ENCODE peak calls at places on chromosomes 4 and X, in four cellular contexts. One of them, this sample, is unnamed.

GRCh38 chrX:80812176-80812575 is 2.5 kb upstream of the BRWD3 start:
- DNase-seq in HepG2: peak; percentile 18
- DNase-seq in K562: peak; percentile 12
- DNase-seq in WTC11: peak; percentile 40
- DNase-seq in this sample: peak; percentile 8

GRCh38 chrX:101659601-101660063 is at the start of gene ARMCX2:
- DNase-seq in HepG2: no peak
- DNase-seq in K562: no peak
- DNase-seq in WTC11: peak; percentile 36
- DNase-seq in this sample: peak; percentile 81

GRCh38 chr4:8594097-8595038 is 1.8 kb downstream of the CPZ start:
- DNase-seq in WTC11: peak; percentile 70
- DNase-seq in HepG2: peak; percentile 75
- DNase-seq in K562: peak; percentile 84
- DNase-seq in this sample: peak; percentile 93

GRCh38 chr4:182449186-182449880 is 206.1 kb downstream of the TENM3 start:
- DNase-seq in K562: no peak
- DNase-seq in WTC11: no peak
- DNase-seq in HepG2: no peak
- DNase-seq in this sample: no peak

GRCh38 chr4:184090571-184090970 is 127.1 kb downstream of the ENPP6 start:
- DNase-seq in K562: no peak
- DNase-seq in WTC11: no peak
- DNase-seq in HepG2: no peak
- DNase-seq in this sample: no peak

GRCh38 chrX:37692918-37693317 is 7.3 kb downstream of the XK start:
- DNase-seq in K562: no peak
- DNase-seq in WTC11: no peak
- DNase-seq in HepG2: no peak
- DNase-seq in this sample: no peak

GRCh38 chrX:124530803-124531202 is 184.4 kb downstream of the SH2D1A start:
- DNase-seq in WTC11: no peak
- DNase-seq in HepG2: no peak
- DNase-seq in K562: no peak
- DNase-seq in this sample: no peak

GRCh38 chr4:113468165-113469022 is 293.1 kb downstream of the CAMK2D start:
- DNase-seq in HepG2: peak; percentile 63
- DNase-seq in WTC11: peak; percentile 10
- DNase-seq in K562: no peak
- DNase-seq in this sample: peak; percentile 3

GRCh38 chr4:39441593-39441992 is 17.1 kb downstream of the RPL9 start:
- DNase-seq in K562: no peak
- DNase-seq in WTC11: no peak
- DNase-seq in HepG2: no peak
- DNase-seq in this sample: no peak

GRCh38 chr4:56907009-56907408 is 691 bp upstream of the REST start:
- DNase-seq in WTC11: peak; percentile 35
- DNase-seq in K562: peak; percentile 11
- DNase-seq in HepG2: no peak
- DNase-seq in this sample: peak; percentile 22

GRCh38 chrX:97597954-97598353 is 714.2 kb downstream of the RPA4 start:
- DNase-seq in K562: no peak
- DNase-seq in HepG2: no peak
- DNase-seq in WTC11: no peak
- DNase-seq in this sample: no peak

GRCh38 chr4:15668566-15669435 is 12.8 kb upstream of the FAM200B start:
- DNase-seq in K562: no peak
- DNase-seq in HepG2: no peak
- DNase-seq in WTC11: no peak
- DNase-seq in this sample: no peak

GRCh38 chrX:24215282-24215681 is 65.8 kb downstream of the ZFX start:
- DNase-seq in HepG2: no peak
- DNase-seq in K562: no peak
- DNase-seq in WTC11: no peak
- DNase-seq in this sample: no peak

GRCh38 chr4:17544831-17545234 is 29.9 kb downstream of the CLRN2 start:
- DNase-seq in HepG2: peak; percentile 68
- DNase-seq in WTC11: no peak
- DNase-seq in K562: no peak
- DNase-seq in this sample: peak; percentile 36

GRCh38 chr4:95572304-95572991 is 23.7 kb upstream of the UNC5C start:
- DNase-seq in HepG2: no peak
- DNase-seq in WTC11: no peak
- DNase-seq in K562: no peak
- DNase-seq in this sample: no peak

GRCh38 chr4:142353149-142353738 is 492.9 kb downstream of the INPP4B start:
- DNase-seq in K562: peak; percentile 24
- DNase-seq in WTC11: no peak
- DNase-seq in HepG2: peak; percentile 27
- DNase-seq in this sample: no peak

GRCh38 chr4:117893207-117893606 is 141.1 kb upstream of the NDST3 start:
- DNase-seq in HepG2: no peak
- DNase-seq in K562: no peak
- DNase-seq in WTC11: no peak
- DNase-seq in this sample: no peak

GRCh38 chr4:2024683-2025082 is 15.9 kb upstream of the NELFA start:
- DNase-seq in HepG2: no peak
- DNase-seq in K562: no peak
- DNase-seq in WTC11: no peak
- DNase-seq in this sample: no peak

GRCh38 chrX:103716967-103717366 is 6.3 kb downstream of the TMEM31 start:
- DNase-seq in HepG2: no peak
- DNase-seq in WTC11: no peak
- DNase-seq in K562: no peak
- DNase-seq in this sample: no peak

GRCh38 chrX:77442728-77443127 is 4.5 kb upstream of the FGF16 start:
- DNase-seq in WTC11: no peak
- DNase-seq in K562: no peak
- DNase-seq in HepG2: peak; percentile 1
- DNase-seq in this sample: no peak

GRCh38 chr4:67603310-67604028 is 44.9 kb downstream of the STAP1 start:
- DNase-seq in HepG2: no peak
- DNase-seq in WTC11: no peak
- DNase-seq in K562: peak; percentile 16
- DNase-seq in this sample: no peak

GRCh38 chrX:69189972-69190371 is 24.7 kb upstream of the PJA1 start:
- DNase-seq in K562: no peak
- DNase-seq in HepG2: no peak
- DNase-seq in WTC11: no peak
- DNase-seq in this sample: no peak

GRCh38 chrX:116749943-116750342 is 287.2 kb upstream of the CT83 start:
- DNase-seq in WTC11: no peak
- DNase-seq in K562: no peak
- DNase-seq in HepG2: no peak
- DNase-seq in this sample: no peak

GRCh38 chr4:100075056-100075455 is 115.2 kb downstream of the DDIT4L start:
- DNase-seq in WTC11: no peak
- DNase-seq in HepG2: no peak
- DNase-seq in K562: no peak
- DNase-seq in this sample: no peak

GRCh38 chr4:189090174-189090814 is 850.4 kb upstream of the FRG1 start:
- DNase-seq in HepG2: peak; percentile 1
- DNase-seq in WTC11: peak; percentile 46
- DNase-seq in K562: no peak
- DNase-seq in this sample: peak; percentile 40

GRCh38 chrX:18985186-18985435 is 1.2 kb upstream of the PHKA2 start:
- DNase-seq in WTC11: no peak
- DNase-seq in K562: no peak
- DNase-seq in HepG2: no peak
- DNase-seq in this sample: no peak

GRCh38 chr4:154982187-154983047 is 201.3 kb downstream of the RBM46 start:
- DNase-seq in WTC11: peak; percentile 78
- DNase-seq in HepG2: peak; percentile 32
- DNase-seq in K562: peak; percentile 42
- DNase-seq in this sample: peak; percentile 58

GRCh38 chr4:25378130-25378743 is 1.2 kb downstream of the ANAPC4 start:
- DNase-seq in WTC11: no peak
- DNase-seq in K562: peak; percentile 51
- DNase-seq in HepG2: no peak
- DNase-seq in this sample: no peak

GRCh38 chr4:168743576-168743975 is 246.7 kb downstream of the PALLD start:
- DNase-seq in HepG2: peak; percentile 6
- DNase-seq in WTC11: no peak
- DNase-seq in K562: no peak
- DNase-seq in this sample: no peak

GRCh38 chr4:168740686-168741085 is 243.8 kb downstream of the PALLD start:
- DNase-seq in HepG2: no peak
- DNase-seq in K562: no peak
- DNase-seq in WTC11: no peak
- DNase-seq in this sample: no peak

GRCh38 chr4:168741281-168742173 is 244.7 kb downstream of the PALLD start:
- DNase-seq in WTC11: no peak
- DNase-seq in HepG2: no peak
- DNase-seq in K562: no peak
- DNase-seq in this sample: no peak

GRCh38 chr4:168744021-168744420 is 247.2 kb downstream of the PALLD start:
- DNase-seq in HepG2: peak; percentile 3
- DNase-seq in WTC11: no peak
- DNase-seq in K562: no peak
- DNase-seq in this sample: no peak

DNA sequence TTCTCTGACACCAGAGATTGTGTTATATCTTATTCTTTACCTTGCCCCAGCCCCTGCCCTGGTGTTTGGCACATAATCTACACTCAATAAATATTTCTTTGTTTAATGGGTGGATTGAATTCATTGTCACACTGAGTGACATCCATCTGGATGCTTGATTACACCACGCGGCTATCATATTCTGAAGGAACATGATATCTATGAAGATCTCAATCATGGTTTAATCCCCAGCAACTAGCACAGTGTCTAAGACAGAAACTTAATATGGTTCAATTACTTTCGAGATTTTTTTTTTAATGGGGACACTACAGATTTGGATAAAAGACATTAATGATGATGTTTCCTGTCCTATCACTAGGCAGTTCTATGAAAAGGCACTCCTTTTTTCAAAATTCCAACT is 246.3 kb downstream of the PALLD start:
- DNase-seq in WTC11: no peak
- DNase-seq in HepG2: no peak
- DNase-seq in K562: no peak
- DNase-seq in this sample: no peak
- TF ChIP-seq FOXJ3 in WTC11: no peak
- TF ChIP-seq FOXJ3 in HepG2: no peak
- TF ChIP-seq FOXJ3 in K562: no peak
- TF ChIP-seq FOXJ3 in this sample: no peak

GRCh38 chrX:130915302-130915701 is 12.3 kb upstream of the ENOX2 start:
- DNase-seq in HepG2: no peak
- DNase-seq in WTC11: no peak
- DNase-seq in K562: no peak
- DNase-seq in this sample: no peak

DNA sequence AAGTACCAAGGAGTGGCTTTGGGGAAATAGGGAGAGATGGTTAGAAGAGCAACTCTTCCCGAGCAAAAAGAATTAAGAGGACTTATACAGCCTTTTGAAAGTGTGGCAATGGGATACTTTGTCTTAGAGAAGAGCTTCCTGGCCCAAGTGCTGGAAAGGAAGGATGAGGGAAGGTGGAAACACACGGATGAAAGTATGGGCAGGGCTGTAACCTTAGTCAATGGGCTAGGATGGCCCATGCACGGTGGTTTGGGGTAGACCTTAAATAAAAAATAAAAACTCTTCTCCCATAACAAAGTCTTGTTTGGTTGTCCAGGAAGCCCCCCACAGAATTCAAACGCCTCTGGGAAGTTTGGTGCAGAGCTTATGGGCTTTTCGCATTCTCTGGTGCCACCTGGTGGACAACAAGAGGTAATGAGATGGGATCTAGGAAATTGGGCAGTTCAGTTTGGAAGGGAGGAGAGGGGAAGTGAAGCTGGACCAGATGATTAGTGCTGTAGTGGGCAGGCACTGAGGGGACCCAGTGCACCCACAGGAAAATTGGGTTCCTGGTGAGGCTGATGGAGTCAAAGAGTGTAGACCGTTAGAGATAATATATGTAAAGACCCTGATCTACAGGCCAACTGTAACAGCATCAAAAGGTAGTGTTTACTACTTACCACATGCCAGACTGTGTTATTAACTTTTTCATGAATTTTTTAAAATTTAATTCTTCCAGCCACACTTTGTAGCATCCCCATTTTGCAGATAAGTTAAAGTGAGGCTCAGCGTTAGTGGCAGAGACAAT is 13.8 kb upstream of the ENOX2 start:
- DNase-seq in WTC11: peak; percentile 22
- DNase-seq in HepG2: peak; percentile 35
- DNase-seq in K562: peak; percentile 74
- DNase-seq in this sample: peak; percentile 62
- TF ChIP-seq FOXJ3 in WTC11: no peak
- TF ChIP-seq FOXJ3 in HepG2: no peak
- TF ChIP-seq FOXJ3 in K562: no peak
- TF ChIP-seq FOXJ3 in this sample: no peak

GRCh38 chrX:9293903-9294302 is 171.0 kb upstream of the TBL1X start:
- DNase-seq in K562: no peak
- DNase-seq in WTC11: no peak
- DNase-seq in HepG2: no peak
- DNase-seq in this sample: peak; percentile 12

GRCh38 chrX:9293051-9293496 is 171.8 kb upstream of the TBL1X start:
- DNase-seq in K562: no peak
- DNase-seq in HepG2: no peak
- DNase-seq in WTC11: peak; percentile 46
- DNase-seq in this sample: peak; percentile 65

GRCh38 chrX:9286234-9286633 is 178.6 kb upstream of the TBL1X start:
- DNase-seq in K562: no peak
- DNase-seq in HepG2: no peak
- DNase-seq in WTC11: no peak
- DNase-seq in this sample: no peak

DNA sequence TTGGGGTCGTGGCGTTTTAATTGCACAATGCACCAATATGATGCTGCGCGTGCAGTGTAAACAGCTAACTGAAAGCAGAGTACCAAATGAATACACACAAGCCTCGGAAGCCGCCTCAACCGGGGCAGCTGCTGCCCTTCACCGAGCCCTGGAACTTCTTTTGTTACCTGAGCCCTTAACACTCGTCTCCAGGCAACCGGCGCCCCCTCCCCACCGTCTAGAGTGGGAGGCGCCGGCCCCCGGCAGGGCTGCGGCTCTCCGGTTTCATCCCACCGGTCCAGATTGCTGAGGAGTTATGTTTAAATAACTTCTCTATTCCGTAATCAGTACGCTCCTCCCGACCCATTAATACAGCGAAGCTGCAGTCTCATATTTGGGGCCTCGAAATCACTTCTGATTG is 173.2 kb upstream of the TBL1X start:
- DNase-seq in HepG2: no peak
- DNase-seq in WTC11: peak; percentile 55
- DNase-seq in K562: no peak
- DNase-seq in this sample: no peak
- TF ChIP-seq FOXJ3 in HepG2: no peak
- TF ChIP-seq FOXJ3 in WTC11: no peak
- TF ChIP-seq FOXJ3 in K562: no peak
- TF ChIP-seq FOXJ3 in this sample: no peak

DNA sequence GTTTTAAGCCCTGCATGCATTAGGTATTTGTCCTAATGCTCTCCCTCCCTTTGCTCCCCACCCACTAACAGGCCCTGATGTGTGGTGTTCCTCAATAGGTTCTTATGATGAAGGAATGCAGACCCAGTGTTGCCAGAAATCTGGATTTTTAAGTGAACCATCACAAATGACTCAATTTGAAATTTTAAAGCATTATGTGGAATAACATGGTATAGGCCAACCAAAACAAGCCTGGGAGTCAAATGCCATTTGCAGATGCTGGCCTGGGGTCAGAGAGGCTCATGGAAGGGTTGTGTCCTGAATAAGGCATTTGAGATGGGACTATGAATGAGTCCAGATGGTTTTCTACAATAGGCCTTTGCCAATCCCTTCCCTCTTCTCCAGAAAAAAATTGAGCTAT is 179.6 kb downstream of the SHROOM3 start:
- DNase-seq in K562: no peak
- DNase-seq in HepG2: no peak
- DNase-seq in WTC11: no peak
- DNase-seq in this sample: no peak
- TF ChIP-seq FOXJ3 in K562: no peak
- TF ChIP-seq FOXJ3 in HepG2: no peak
- TF ChIP-seq FOXJ3 in WTC11: no peak
- TF ChIP-seq FOXJ3 in this sample: no peak

This sample was measured in SK-N-SH.